ENCODE peak calls at places on chromosomes 11 and 22, in nine cellular contexts. U is body of pancreas; T is lung; N is naive thymus-derived CD4-positive, alpha-beta T cell; Z is astrocyte; D is cardiac muscle cell; O is GM23248; E is CD4-positive, CD25-positive, alpha-beta regulatory T cell; M is stomach. Y is an unnamed sample.

GRCh38 chr22:46079861-46080821 is 70.2 kb upstream of the PPARA start:
- DNase-seq in E (no peak), D (no peak), T (no peak), Z (peak; percentile 88), N (no peak), U (peak; percentile 79), M (peak; percentile 67), O (peak; percentile 96), Y (peak; percentile 31)

GRCh38 chr11:43790444-43790794 is 90.2 kb upstream of the ALKBH3 start:
- DNase-seq in Z (peak; percentile 45), T (no peak), U (no peak), D (no peak), O (peak; percentile 78), M (no peak), E (no peak), N (no peak), Y (no peak)

GRCh38 chr11:117299351-117300300 is 8.5 kb downstream of the BACE1-AS start:
- DNase-seq in M (no peak), Z (no peak), O (no peak), U (peak; percentile 74), N (no peak), E (no peak), D (no peak), T (no peak), Y (no peak)

GRCh38 chr11:83174008-83174407 is 17.1 kb downstream of the PCF11 start:
- DNase-seq in D (no peak), O (no peak), Z (no peak), E (no peak), M (no peak), N (no peak), T (no peak), U (no peak), Y (no peak)

GRCh38 chr11:119476666-119477331 is 53.8 kb upstream of the THY1 start:
- DNase-seq in M (peak; percentile 21), T (no peak), O (no peak), Z (no peak), D (no peak), N (no peak), U (no peak), E (no peak), Y (no peak)

GRCh38 chr22:32880906-32881596 is 79.5 kb downstream of the TIMP3 start:
- DNase-seq in Z (peak; percentile 75), O (no peak), N (no peak), D (peak; percentile 95), U (peak; percentile 38), M (peak; percentile 26), T (peak; percentile 58), E (no peak), Y (peak; percentile 36)

GRCh38 chr11:45209904-45210699 is 63.7 kb downstream of the PRDM11 start:
- DNase-seq in N (no peak), Z (no peak), D (peak; percentile 75), E (no peak), M (peak; percentile 45), O (peak; percentile 48), T (peak; percentile 63), U (peak; percentile 63), Y (peak; percentile 95)

GRCh38 chr22:19884161-19884953 is 29.7 kb upstream of the GNB1L start:
- DNase-seq in D (no peak), O (no peak), N (no peak), E (no peak), T (no peak), Z (no peak), U (no peak), M (no peak), Y (no peak)

GRCh38 chr11:77039491-77040400 is 5.5 kb downstream of the B3GNT6 start:
- DNase-seq in O (peak; percentile 65), T (no peak), M (no peak), N (no peak), E (no peak), Z (peak; percentile 33), D (peak; percentile 59), U (peak; percentile 70), Y (peak; percentile 18)

GRCh38 chr11:117734596-117734995 is 62.4 kb downstream of the DSCAML1 start:
- DNase-seq in N (no peak), U (no peak), O (no peak), E (no peak), Z (no peak), T (no peak), M (no peak), D (no peak), Y (no peak)

GRCh38 chr11:92226331-92227232 is 2.0 kb downstream of the FAT3 start:
- DNase-seq in U (peak; percentile 8), D (peak; percentile 62), O (peak; percentile 55), E (no peak), N (no peak), T (no peak), M (no peak), Z (peak; percentile 6), Y (no peak)

GRCh38 chr11:122900803-122901202 is 18.2 kb downstream of the JHY start:
- DNase-seq in Z (peak; percentile 69), O (peak; percentile 55), U (no peak), M (no peak), D (no peak), E (no peak), N (no peak), T (no peak), Y (no peak)

GRCh38 chr11:44005956-44006355 is 41.8 kb upstream of the ACCSL start:
- DNase-seq in E (no peak), O (no peak), N (no peak), U (no peak), M (peak; percentile 11), T (no peak), D (no peak), Z (no peak), Y (no peak)

GRCh38 chr11:126416542-126417090 is 61.1 kb downstream of the ST3GAL4 start:
- DNase-seq in Z (peak; percentile 63), E (peak; percentile 43), U (peak; percentile 88), N (peak; percentile 49), D (peak; percentile 74), T (peak; percentile 91), O (peak; percentile 95), M (peak; percentile 88), Y (peak; percentile 85)

GRCh38 chr11:2137202-2138071 is 1.8 kb downstream of the IGF2 start:
- DNase-seq in N (no peak), M (peak; percentile 61), T (peak; percentile 36), Z (peak; percentile 18), U (peak; percentile 49), E (no peak), O (peak; percentile 52), D (peak; percentile 89), Y (peak; percentile 48)

GRCh38 chr11:119370486-119371046 is 10.9 kb downstream of the USP2 start:
- DNase-seq in Z (no peak), N (no peak), U (no peak), O (peak; percentile 40), E (no peak), M (no peak), D (peak; percentile 59), T (no peak), Y (peak; percentile 88)

GRCh38 chr22:44639891-44640617 is 62.0 kb upstream of the PRR5 start:
- DNase-seq in N (no peak), O (no peak), U (no peak), E (no peak), T (no peak), Z (no peak), D (no peak), M (no peak), Y (peak; percentile 18)

GRCh38 chr22:25054943-25055511 is 102.5 kb downstream of the KIAA1671 start:
- DNase-seq in N (no peak), T (no peak), U (no peak), M (no peak), E (no peak), D (no peak), O (peak; percentile 33), Z (no peak), Y (peak; percentile 95)

GRCh38 chr22:23531966-23532735 is 47.9 kb downstream of the IGLL1 start:
- DNase-seq in M (no peak), Z (no peak), E (no peak), N (no peak), O (no peak), D (no peak), T (no peak), U (no peak), Y (no peak)

GRCh38 chr11:121451982-121452608 is at the start of gene SORL1:
- DNase-seq in O (peak; percentile 82), D (peak; percentile 89), M (peak; percentile 78), U (peak; percentile 74), T (peak; percentile 72), N (peak; percentile 62), E (peak; percentile 56), Z (peak; percentile 30), Y (peak; percentile 83)

GRCh38 chr11:50412832-50413231 is 380.2 kb downstream of the OR4C45 start:
- DNase-seq in E (no peak), O (no peak), M (no peak), N (no peak), T (no peak), D (no peak), Z (no peak), U (no peak), Y (no peak)

GRCh38 chr11:82988936-82989627 is 82.6 kb downstream of the RAB30 start:
- DNase-seq in T (no peak), Z (no peak), O (no peak), D (no peak), E (no peak), N (no peak), U (no peak), M (no peak), Y (no peak)

DNA sequence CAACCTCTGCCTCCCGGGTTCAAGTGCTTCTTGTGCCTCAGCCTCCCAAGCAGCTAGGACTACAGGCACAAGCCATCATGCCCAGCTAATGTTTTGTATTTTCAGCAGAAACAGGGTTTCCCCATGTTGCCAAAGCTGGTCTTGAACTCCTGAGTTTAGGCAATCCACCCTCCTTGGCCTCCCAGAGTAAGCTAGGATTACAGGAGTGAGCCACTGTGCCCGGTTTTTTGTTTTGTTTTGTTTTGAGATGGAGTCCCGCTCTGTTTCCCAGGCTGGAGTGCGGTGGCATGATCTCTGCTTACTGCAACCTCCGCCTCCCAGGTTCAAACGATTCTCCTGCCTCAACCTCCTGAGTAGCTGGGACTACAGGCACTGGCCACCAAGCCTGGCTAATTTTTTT is 41.0 kb downstream of the CELF1 start:
- DNase-seq in D (no peak), T (no peak), O (no peak), E (no peak), M (no peak), Z (no peak), N (no peak), U (no peak), Y (no peak)
- H3K4me1 ChIP-seq in D (peaks cover 30% of the 10 kb centered on the region), T (peaks cover 36% of the 10 kb centered on the region), O (peaks cover 41% of the 10 kb centered on the region), E (peaks cover 77% of the 10 kb centered on the region), M (peaks cover 99% of the 10 kb centered on the region), Z (peaks cover 27% of the 10 kb centered on the region), N (peaks cover 28% of the 10 kb centered on the region), U (peaks cover 56% of the 10 kb centered on the region), Y (peaks cover 65% of the 10 kb centered on the region)

GRCh38 chr11:925158-925495 is 543 bp upstream of the AP2A2 start:
- DNase-seq in M (no peak), Z (no peak), O (no peak), E (peak; percentile 14), U (peak; percentile 28), D (no peak), T (no peak), N (no peak), Y (peak; percentile 28)
- H3K4me3 ChIP-seq in M (peak overlapping the region; percentile 98), Z (no peak overlapping the region), O (peak overlapping the region; percentile 48), E (no peak overlapping the region), U (no peak overlapping the region), D (peak overlapping the region; percentile 99), T (peak overlapping the region; percentile 37), N (no peak overlapping the region), Y (peak overlapping the region; percentile 84)

GRCh38 chr11:86803136-86803535 is 2.8 kb downstream of the PRSS23 start:
- DNase-seq in D (no peak), N (no peak), Z (no peak), E (no peak), U (no peak), O (no peak), T (no peak), M (no peak), Y (no peak)
- H3K4me1 ChIP-seq in D (peaks cover 36% of the 10 kb centered on the region), N (peaks cover 25% of the 10 kb centered on the region), Z (peaks cover 52% of the 10 kb centered on the region), E (peaks cover 4% of the 10 kb centered on the region), U (peaks cover 29% of the 10 kb centered on the region), O (peaks cover 68% of the 10 kb centered on the region), T (no peaks in the 10 kb centered on the region), M (peaks cover 67% of the 10 kb centered on the region), Y (peaks cover 24% of the 10 kb centered on the region)

GRCh38 chr11:93744669-93745004 is 3.2 kb downstream of the C11orf54 start:
- DNase-seq in N (no peak), E (no peak), Z (no peak), M (no peak), O (no peak), T (no peak), U (peak; percentile 35), D (no peak), Y (no peak)
- H3K4me3 ChIP-seq in N (no peak overlapping the region), E (no peak overlapping the region), Z (no peak overlapping the region), M (no peak overlapping the region), O (no peak overlapping the region), T (no peak overlapping the region), U (no peak overlapping the region), D (no peak overlapping the region), Y (no peak overlapping the region)